ENCODE peak calls at places on chromosome 10, in five cellular contexts. Z, W, D, N and G are unnamed samples.

GRCh38 chr10:125984346-125984745 is 88.0 kb downstream of the FANK1 start:
- DNase-seq in Z (no peak), W (no peak), D (no peak), N (no peak), G (no peak)

GRCh38 chr10:93991596-93992284 is 2.0 kb upstream of the PLCE1 start:
- DNase-seq in Z (peak), W (no peak), D (no peak), N (no peak), G (no peak)

GRCh38 chr10:131972474-131973071 is 9.2 kb downstream of the BNIP3 start:
- DNase-seq in Z (no peak), W (no peak), D (peak), N (no peak), G (no peak)

GRCh38 chr10:106189254-106189653 is 975.3 kb downstream of the SORCS1 start:
- DNase-seq in Z (peak), W (peak), D (no peak), N (no peak), G (no peak)

GRCh38 chr10:91800756-91801155 is 2.5 kb downstream of the TNKS2 start:
- DNase-seq in Z (no peak), W (no peak), D (no peak), N (no peak), G (no peak)

GRCh38 chr10:103803941-103804340 is 51.4 kb downstream of the SH3PXD2A start:
- DNase-seq in Z (no peak), W (no peak), D (no peak), N (no peak), G (no peak)

GRCh38 chr10:102814456-102814871 is 22.7 kb downstream of the CYP17A1 start:
- DNase-seq in Z (peak), W (no peak), D (peak), N (no peak), G (no peak)

GRCh38 chr10:61211468-61211867 is 241.7 kb downstream of the TMEM26 start:
- DNase-seq in Z (no peak), W (no peak), D (peak), N (no peak), G (no peak)

GRCh38 chr10:3782456-3783312 is 2.3 kb downstream of the KLF6 start:
- DNase-seq in Z (peak), W (no peak), D (peak), N (no peak), G (peak)

GRCh38 chr10:118767297-118768040 is 12.7 kb upstream of the CACUL1 start:
- DNase-seq in Z (no peak), W (no peak), D (no peak), N (no peak), G (no peak)

GRCh38 chr10:33139191-33139646 is 181.2 kb upstream of the ITGB1 start:
- DNase-seq in Z (no peak), W (no peak), D (no peak), N (no peak), G (no peak)

GRCh38 chr10:35194906-35195305 is 68.3 kb downstream of the CREM start:
- DNase-seq in Z (no peak), W (no peak), D (peak), N (no peak), G (no peak)

GRCh38 chr10:127978481-127978880 is 71.6 kb downstream of the PTPRE start:
- DNase-seq in Z (no peak), W (no peak), D (no peak), N (no peak), G (no peak)

GRCh38 chr10:112953075-112953501 is 3.0 kb downstream of the TCF7L2 start:
- DNase-seq in Z (no peak), W (no peak), D (no peak), N (no peak), G (no peak)

GRCh38 chr10:19795691-19796090 is 20.5 kb upstream of the PLXDC2 start:
- DNase-seq in Z (no peak), W (no peak), D (no peak), N (no peak), G (no peak)

GRCh38 chr10:59575269-59575668 is 134.4 kb downstream of the SLC16A9 start:
- DNase-seq in Z (no peak), W (no peak), D (no peak), N (no peak), G (no peak)

GRCh38 chr10:47351899-47352815 is 4.0 kb downstream of the RBP3 start:
- DNase-seq in Z (no peak), W (no peak), D (no peak), N (no peak), G (no peak)

GRCh38 chr10:24639124-24639523 is 84.6 kb downstream of the ARHGAP21 start:
- DNase-seq in Z (no peak), W (no peak), D (no peak), N (no peak), G (no peak)

GRCh38 chr10:115005771-115006170 is 67.8 kb downstream of the TRUB1 start:
- DNase-seq in Z (no peak), W (no peak), D (no peak), N (no peak), G (no peak)

GRCh38 chr10:16828731-16829175 is 11.5 kb upstream of the RSU1 start:
- DNase-seq in Z (no peak), W (no peak), D (no peak), N (no peak), G (no peak)

GRCh38 chr10:114779803-114780609 is 41.6 kb upstream of the FHIP2A start:
- DNase-seq in Z (peak), W (no peak), D (no peak), N (no peak), G (no peak)

GRCh38 chr10:35758086-35758485 is 116.0 kb upstream of the FZD8 start:
- DNase-seq in Z (no peak), W (no peak), D (no peak), N (no peak), G (no peak)

DNA sequence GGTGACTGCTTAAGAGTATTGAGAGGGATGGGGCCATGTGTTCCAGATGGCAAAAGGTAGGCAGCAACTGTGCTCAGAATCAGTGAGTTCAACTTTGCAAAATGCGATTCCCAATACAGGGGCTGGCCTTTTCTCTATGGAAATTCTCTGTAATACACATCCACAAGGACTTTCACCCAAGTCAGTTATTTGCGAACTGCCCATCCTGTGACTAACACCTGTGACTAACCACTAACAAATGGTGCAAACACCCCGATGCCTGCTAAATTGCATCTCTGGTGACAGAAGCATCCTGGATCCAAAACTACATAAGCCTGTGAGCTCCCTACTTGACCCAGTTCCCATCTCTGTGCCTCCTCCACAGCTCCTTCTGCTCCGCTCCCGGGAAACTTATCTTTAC is 9.0 kb upstream of the CUZD1 start:
- DNase-seq in Z (no peak), W (no peak), D (no peak), N (no peak), G (no peak)
- H3K27ac ChIP-seq in Z (no peak), W (no peak), D (no peak), N (no peak), G (no peak)

DNA sequence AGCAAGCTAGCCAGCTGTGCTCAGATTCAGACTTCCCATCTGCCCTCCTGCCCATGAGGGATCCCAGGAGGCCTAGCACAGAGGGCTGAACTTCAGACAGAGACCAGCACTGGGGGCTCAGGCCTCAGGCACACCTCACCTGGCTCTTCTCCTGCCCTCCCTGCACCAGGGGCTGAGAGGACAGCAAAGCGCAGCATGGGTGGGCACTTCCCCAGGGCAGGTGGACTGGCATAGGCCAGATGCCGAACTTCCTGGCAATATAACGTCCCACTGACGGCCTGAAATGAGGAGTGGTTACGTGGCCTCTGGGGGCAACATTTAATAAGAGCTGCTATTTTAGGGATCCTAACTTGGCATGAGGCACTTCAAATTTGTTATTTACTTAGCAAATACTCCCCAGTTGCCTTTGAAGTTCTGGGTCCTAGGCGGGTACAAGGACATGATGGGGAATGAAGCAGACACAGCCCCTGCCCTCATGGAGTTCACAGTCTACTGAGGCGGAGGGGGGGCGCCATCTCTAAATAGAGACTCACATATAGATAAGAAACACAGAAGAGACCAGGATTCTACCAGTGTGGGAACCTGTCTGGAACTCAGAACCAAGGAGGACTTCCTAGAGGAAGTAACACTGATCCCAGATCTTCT is 101.8 kb upstream of the ZMIZ1 start:
- DNase-seq in Z (no peak), W (no peak), D (no peak), N (no peak), G (no peak)
- TF ChIP-seq GABPA in Z (no peak), W (no peak), D (no peak), N (no peak), G (no peak)

DNA sequence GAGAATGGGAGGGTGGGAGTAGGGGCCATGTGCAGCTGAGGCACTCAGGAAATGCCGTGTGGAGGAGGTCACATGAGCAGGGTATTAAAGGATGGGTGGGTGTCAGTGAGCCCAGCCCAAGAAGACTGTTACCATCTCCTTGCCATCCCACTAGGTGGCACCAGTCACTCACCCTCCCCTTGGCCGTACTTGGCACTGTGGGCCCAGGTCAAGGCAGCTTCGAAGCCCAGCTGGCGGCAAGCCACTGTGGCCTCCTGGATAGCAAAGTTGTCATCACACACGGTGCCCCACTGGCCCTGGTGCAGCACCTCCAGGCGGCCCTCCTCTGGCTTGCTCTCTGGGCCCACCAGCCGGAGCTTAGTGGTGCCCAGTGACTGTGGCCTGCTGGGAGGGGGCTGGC is 5.4 kb downstream of the LOXL4 start:
- DNase-seq in Z (no peak), W (no peak), D (no peak), N (no peak), G (peak)
- TF ChIP-seq CTCF in Z (peak), W (peak), D (peak), N (no peak), G (peak)

DNA sequence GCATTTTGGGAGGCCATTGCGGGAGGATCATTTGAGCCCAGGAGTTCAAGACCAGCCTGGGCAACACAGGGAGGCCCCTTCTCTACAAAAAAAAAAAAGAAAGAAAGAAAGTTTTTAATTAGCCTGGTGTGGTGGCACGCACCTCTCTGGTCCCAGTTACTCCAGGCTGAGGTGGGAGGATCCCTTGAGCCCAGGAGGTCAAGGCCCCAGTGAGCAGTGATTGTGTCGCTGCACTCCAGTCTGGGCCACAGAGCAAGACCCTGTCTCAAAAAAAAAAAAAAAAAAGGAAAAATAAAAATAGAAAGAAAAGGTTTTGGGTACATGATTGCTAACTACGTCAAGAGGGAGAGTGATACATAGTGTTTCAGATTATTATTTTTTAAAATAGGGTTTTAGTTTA is 2.0 kb upstream of the USP54 start:
- DNase-seq in Z (no peak), W (no peak), D (no peak), N (no peak), G (no peak)
- H3K27ac ChIP-seq in Z (no peak), W (peak), D (no peak), N (no peak), G (no peak)

GRCh38 chr10:43226851-43227845 is 39.7 kb downstream of the RASGEF1A start:
- DNase-seq in Z (no peak), W (peak), D (no peak), N (no peak), G (no peak)

GRCh38 chr10:43230101-43230908 is 36.6 kb downstream of the RASGEF1A start:
- DNase-seq in Z (no peak), W (peak), D (no peak), N (no peak), G (no peak)

GRCh38 chr10:43227911-43228782 is 38.7 kb downstream of the RASGEF1A start:
- DNase-seq in Z (no peak), W (peak), D (no peak), N (no peak), G (no peak)

GRCh38 chr10:43229208-43230061 is 37.4 kb downstream of the RASGEF1A start:
- DNase-seq in Z (no peak), W (peak), D (no peak), N (no peak), G (no peak)

DNA sequence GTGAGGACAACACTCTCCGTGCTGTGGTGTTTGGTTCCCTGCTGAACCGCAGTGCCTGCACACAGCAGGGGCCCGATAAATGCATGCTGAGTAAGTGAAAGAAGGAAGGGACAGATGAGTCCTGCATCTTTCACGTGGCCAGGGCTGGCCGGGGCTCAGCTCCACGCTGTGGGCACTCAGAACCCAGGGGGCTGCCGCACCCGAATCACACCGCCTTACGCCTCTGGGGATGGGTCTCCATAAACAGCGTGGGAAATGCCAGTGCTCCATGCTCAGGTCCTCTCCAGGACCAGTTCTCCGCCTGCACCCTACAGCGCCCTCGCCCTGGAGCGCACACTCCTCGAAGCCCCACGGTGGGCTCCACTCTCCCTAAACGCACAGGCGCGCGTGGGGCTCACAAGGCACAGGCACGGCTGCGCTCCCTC is 38.1 kb downstream of the RASGEF1A start:
- DNase-seq in Z (no peak), W (peak), D (no peak), N (no peak), G (no peak)
- TF ChIP-seq GABPA in Z (no peak), W (no peak), D (no peak), N (no peak), G (no peak)

DNA sequence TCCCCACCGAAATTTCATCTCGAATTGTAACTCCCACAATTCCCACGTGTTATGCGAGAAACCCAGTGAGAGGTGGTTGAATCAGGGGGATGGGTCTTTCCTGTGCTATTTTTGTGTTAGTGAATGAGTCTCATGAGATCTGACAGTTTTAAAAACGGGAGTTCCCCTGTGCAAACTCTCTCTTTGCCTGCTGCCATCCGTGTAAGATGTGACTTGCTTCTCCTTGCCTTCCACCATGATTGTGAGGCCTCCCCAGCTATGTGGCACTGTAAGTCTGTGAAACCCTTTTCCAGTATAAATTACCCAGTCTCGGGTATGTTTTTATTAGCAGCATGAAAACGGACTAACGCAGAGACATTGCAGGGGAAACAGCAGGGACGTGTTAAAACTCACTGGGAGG is 5.3 kb upstream of the OLAH start:
- DNase-seq in Z (no peak), W (no peak), D (no peak), N (no peak), G (no peak)
- TF ChIP-seq CTCF in Z (no peak), W (no peak), D (no peak), N (no peak), G (no peak)

GRCh38 chr10:71335173-71335572 is 16.1 kb downstream of the SLC29A3 start:
- DNase-seq in Z (no peak), W (no peak), D (no peak), N (no peak), G (no peak)
- H3K27ac ChIP-seq in Z (peak), W (no peak), D (no peak), N (no peak), G (no peak)

GRCh38 chr10:14560274-14560673 is 214.4 kb downstream of the FAM107B start:
- DNase-seq in Z (no peak), W (no peak), D (no peak), N (no peak), G (peak)
- TF ChIP-seq GABPA in Z (no peak), W (no peak), D (no peak), N (no peak), G (no peak)

GRCh38 chr10:23095404-23095965 is at the start of gene MSRB2:
- DNase-seq in Z (peak), W (peak), D (peak), N (peak), G (peak)

GRCh38 chr10:23096814-23097549 is 1.6 kb downstream of the MSRB2 start:
- DNase-seq in Z (no peak), W (no peak), D (peak), N (no peak), G (no peak)

GRCh38 chr10:23099079-23099478 is 3.7 kb downstream of the MSRB2 start:
- DNase-seq in Z (no peak), W (no peak), D (no peak), N (no peak), G (no peak)

GRCh38 chr10:23094786-23095403 is 484 bp upstream of the MSRB2 start:
- DNase-seq in Z (no peak), W (no peak), D (no peak), N (no peak), G (no peak)

GRCh38 chr10:23095966-23096813 is 811 bp downstream of the MSRB2 start:
- DNase-seq in Z (peak), W (peak), D (peak), N (no peak), G (peak)
- TF ChIP-seq CTCF in Z (no peak), W (no peak), D (no peak), N (no peak), G (no peak)